ENCODE peak calls at places on chromosomes 5 and 9, in ten cellular contexts. One of them, this sample, is unnamed.

GRCh38 chr9:128902351-128903078 is 18.3 kb upstream of the PHYHD1 start:
- DNase-seq in ascending aorta: peak
- DNase-seq in PC-9: peak
- DNase-seq in GM12865: peak
- DNase-seq in CD8-positive, alpha-beta T cell: peak
- DNase-seq in heart left ventricle: peak
- DNase-seq in AG04450: no peak
- DNase-seq in psoas muscle: no peak
- DNase-seq in nephron progenitor cell: no peak
- DNase-seq in transverse colon: peak
- DNase-seq in this sample: no peak

GRCh38 chr9:126207256-126207655 is 119.4 kb upstream of the MVB12B start:
- DNase-seq in ascending aorta: no peak
- DNase-seq in PC-9: no peak
- DNase-seq in GM12865: no peak
- DNase-seq in CD8-positive, alpha-beta T cell: no peak
- DNase-seq in heart left ventricle: no peak
- DNase-seq in AG04450: no peak
- DNase-seq in psoas muscle: no peak
- DNase-seq in nephron progenitor cell: no peak
- DNase-seq in transverse colon: no peak
- DNase-seq in this sample: no peak

GRCh38 chr9:91117959-91118651 is 243.6 kb downstream of the AUH start:
- DNase-seq in ascending aorta: peak
- DNase-seq in PC-9: peak
- DNase-seq in GM12865: no peak
- DNase-seq in CD8-positive, alpha-beta T cell: no peak
- DNase-seq in heart left ventricle: peak
- DNase-seq in AG04450: no peak
- DNase-seq in psoas muscle: peak
- DNase-seq in nephron progenitor cell: peak
- DNase-seq in transverse colon: peak
- DNase-seq in this sample: peak

GRCh38 chr9:90340421-90340820 is 302.2 kb downstream of the DIRAS2 start:
- DNase-seq in ascending aorta: no peak
- DNase-seq in PC-9: no peak
- DNase-seq in GM12865: no peak
- DNase-seq in CD8-positive, alpha-beta T cell: no peak
- DNase-seq in heart left ventricle: no peak
- DNase-seq in AG04450: peak
- DNase-seq in psoas muscle: no peak
- DNase-seq in nephron progenitor cell: no peak
- DNase-seq in transverse colon: no peak
- DNase-seq in this sample: peak

GRCh38 chr9:15763371-15763770 is 210.5 kb downstream of the CCDC171 start:
- DNase-seq in ascending aorta: no peak
- DNase-seq in PC-9: no peak
- DNase-seq in GM12865: no peak
- DNase-seq in CD8-positive, alpha-beta T cell: no peak
- DNase-seq in heart left ventricle: no peak
- DNase-seq in AG04450: no peak
- DNase-seq in psoas muscle: no peak
- DNase-seq in nephron progenitor cell: no peak
- DNase-seq in transverse colon: no peak
- DNase-seq in this sample: no peak

GRCh38 chr5:173883347-173883924 is 4.7 kb upstream of the CPEB4 start:
- DNase-seq in ascending aorta: no peak
- DNase-seq in PC-9: no peak
- DNase-seq in GM12865: no peak
- DNase-seq in CD8-positive, alpha-beta T cell: no peak
- DNase-seq in heart left ventricle: no peak
- DNase-seq in AG04450: no peak
- DNase-seq in psoas muscle: no peak
- DNase-seq in nephron progenitor cell: no peak
- DNase-seq in transverse colon: no peak
- DNase-seq in this sample: no peak

GRCh38 chr5:68368280-68368679 is 152.7 kb downstream of the PIK3R1 start:
- DNase-seq in ascending aorta: no peak
- DNase-seq in PC-9: no peak
- DNase-seq in GM12865: no peak
- DNase-seq in CD8-positive, alpha-beta T cell: no peak
- DNase-seq in heart left ventricle: no peak
- DNase-seq in AG04450: no peak
- DNase-seq in psoas muscle: no peak
- DNase-seq in nephron progenitor cell: no peak
- DNase-seq in transverse colon: no peak
- DNase-seq in this sample: no peak

GRCh38 chr9:76817489-76817888 is 53.3 kb downstream of the PCA3 start:
- DNase-seq in ascending aorta: no peak
- DNase-seq in PC-9: no peak
- DNase-seq in GM12865: no peak
- DNase-seq in CD8-positive, alpha-beta T cell: no peak
- DNase-seq in heart left ventricle: no peak
- DNase-seq in AG04450: peak
- DNase-seq in psoas muscle: no peak
- DNase-seq in nephron progenitor cell: no peak
- DNase-seq in transverse colon: no peak
- DNase-seq in this sample: peak

GRCh38 chr5:132883261-132883834 is 9.9 kb downstream of the LEAP2 start:
- DNase-seq in ascending aorta: no peak
- DNase-seq in PC-9: peak
- DNase-seq in GM12865: peak
- DNase-seq in CD8-positive, alpha-beta T cell: peak
- DNase-seq in heart left ventricle: peak
- DNase-seq in AG04450: peak
- DNase-seq in psoas muscle: no peak
- DNase-seq in nephron progenitor cell: peak
- DNase-seq in transverse colon: peak
- DNase-seq in this sample: no peak
- TF ChIP-seq CTCF in ascending aorta: peak
- TF ChIP-seq CTCF in PC-9: peak
- TF ChIP-seq CTCF in GM12865: peak
- TF ChIP-seq CTCF in CD8-positive, alpha-beta T cell: peak
- TF ChIP-seq CTCF in heart left ventricle: peak
- TF ChIP-seq CTCF in AG04450: peak
- TF ChIP-seq CTCF in psoas muscle: peak
- TF ChIP-seq CTCF in nephron progenitor cell: peak
- TF ChIP-seq CTCF in transverse colon: peak
- TF ChIP-seq CTCF in this sample: peak

GRCh38 chr9:92325269-92325990 is at the start of the genes CENPP and NOL8:
- DNase-seq in ascending aorta: peak
- DNase-seq in PC-9: peak
- DNase-seq in GM12865: peak
- DNase-seq in CD8-positive, alpha-beta T cell: peak
- DNase-seq in heart left ventricle: peak
- DNase-seq in AG04450: peak
- DNase-seq in psoas muscle: peak
- DNase-seq in nephron progenitor cell: peak
- DNase-seq in transverse colon: peak
- DNase-seq in this sample: peak

GRCh38 chr9:92327283-92327850 is 1.6 kb downstream of the CENPP start:
- DNase-seq in ascending aorta: no peak
- DNase-seq in PC-9: no peak
- DNase-seq in GM12865: no peak
- DNase-seq in CD8-positive, alpha-beta T cell: no peak
- DNase-seq in heart left ventricle: no peak
- DNase-seq in AG04450: no peak
- DNase-seq in psoas muscle: no peak
- DNase-seq in nephron progenitor cell: no peak
- DNase-seq in transverse colon: no peak
- DNase-seq in this sample: no peak

GRCh38 chr9:92325991-92326500 is 293 bp downstream of the CENPP start:
- DNase-seq in ascending aorta: no peak
- DNase-seq in PC-9: no peak
- DNase-seq in GM12865: peak
- DNase-seq in CD8-positive, alpha-beta T cell: no peak
- DNase-seq in heart left ventricle: no peak
- DNase-seq in AG04450: no peak
- DNase-seq in psoas muscle: no peak
- DNase-seq in nephron progenitor cell: no peak
- DNase-seq in transverse colon: no peak
- DNase-seq in this sample: no peak

GRCh38 chr9:92324889-92325268 is 271 bp downstream of the NOL8 start:
- DNase-seq in ascending aorta: no peak
- DNase-seq in PC-9: no peak
- DNase-seq in GM12865: no peak
- DNase-seq in CD8-positive, alpha-beta T cell: no peak
- DNase-seq in heart left ventricle: no peak
- DNase-seq in AG04450: no peak
- DNase-seq in psoas muscle: no peak
- DNase-seq in nephron progenitor cell: no peak
- DNase-seq in transverse colon: no peak
- DNase-seq in this sample: no peak

DNA sequence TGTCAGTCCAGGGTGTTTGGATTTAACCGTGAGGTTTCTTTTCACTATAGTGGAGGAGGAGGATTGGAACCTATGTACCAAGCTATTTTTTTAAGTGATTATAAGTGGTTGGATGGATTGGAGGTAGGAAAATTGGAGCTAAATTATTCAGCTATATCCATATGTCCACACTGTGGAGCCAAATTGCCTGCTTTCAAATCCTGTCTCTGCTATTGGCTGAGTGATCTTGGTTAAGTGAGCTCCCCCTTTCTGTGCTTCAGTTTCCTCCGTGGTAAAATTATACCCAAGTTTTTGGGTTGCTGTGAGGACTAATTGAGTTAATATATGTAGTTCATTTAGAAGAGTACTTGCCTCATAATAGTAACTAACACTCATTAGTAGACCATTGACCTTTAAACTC is 2.5 kb downstream of the CENPP start:
- DNase-seq in ascending aorta: no peak
- DNase-seq in PC-9: no peak
- DNase-seq in GM12865: peak
- DNase-seq in CD8-positive, alpha-beta T cell: no peak
- DNase-seq in heart left ventricle: no peak
- DNase-seq in AG04450: peak
- DNase-seq in psoas muscle: no peak
- DNase-seq in nephron progenitor cell: no peak
- DNase-seq in transverse colon: no peak
- DNase-seq in this sample: no peak
- TF ChIP-seq CTCF in ascending aorta: no peak
- TF ChIP-seq CTCF in PC-9: no peak
- TF ChIP-seq CTCF in GM12865: no peak
- TF ChIP-seq CTCF in CD8-positive, alpha-beta T cell: no peak
- TF ChIP-seq CTCF in heart left ventricle: no peak
- TF ChIP-seq CTCF in AG04450: peak
- TF ChIP-seq CTCF in psoas muscle: no peak
- TF ChIP-seq CTCF in nephron progenitor cell: no peak
- TF ChIP-seq CTCF in transverse colon: no peak
- TF ChIP-seq CTCF in this sample: peak

GRCh38 chr5:51679286-51679685 is 296.0 kb downstream of the ISL1 start:
- DNase-seq in ascending aorta: no peak
- DNase-seq in PC-9: no peak
- DNase-seq in GM12865: no peak
- DNase-seq in CD8-positive, alpha-beta T cell: no peak
- DNase-seq in heart left ventricle: no peak
- DNase-seq in AG04450: no peak
- DNase-seq in psoas muscle: no peak
- DNase-seq in nephron progenitor cell: no peak
- DNase-seq in transverse colon: no peak
- DNase-seq in this sample: no peak

GRCh38 chr5:51685399-51685798 is 302.2 kb downstream of the ISL1 start:
- DNase-seq in ascending aorta: no peak
- DNase-seq in PC-9: no peak
- DNase-seq in GM12865: peak
- DNase-seq in CD8-positive, alpha-beta T cell: no peak
- DNase-seq in heart left ventricle: no peak
- DNase-seq in AG04450: no peak
- DNase-seq in psoas muscle: no peak
- DNase-seq in nephron progenitor cell: no peak
- DNase-seq in transverse colon: no peak
- DNase-seq in this sample: no peak

GRCh38 chr5:51684794-51685355 is 301.6 kb downstream of the ISL1 start:
- DNase-seq in ascending aorta: no peak
- DNase-seq in PC-9: no peak
- DNase-seq in GM12865: no peak
- DNase-seq in CD8-positive, alpha-beta T cell: no peak
- DNase-seq in heart left ventricle: no peak
- DNase-seq in AG04450: no peak
- DNase-seq in psoas muscle: no peak
- DNase-seq in nephron progenitor cell: no peak
- DNase-seq in transverse colon: no peak
- DNase-seq in this sample: no peak
- TF ChIP-seq CTCF in ascending aorta: no peak
- TF ChIP-seq CTCF in PC-9: peak
- TF ChIP-seq CTCF in GM12865: no peak
- TF ChIP-seq CTCF in CD8-positive, alpha-beta T cell: no peak
- TF ChIP-seq CTCF in heart left ventricle: no peak
- TF ChIP-seq CTCF in AG04450: no peak
- TF ChIP-seq CTCF in psoas muscle: no peak
- TF ChIP-seq CTCF in nephron progenitor cell: no peak
- TF ChIP-seq CTCF in transverse colon: no peak
- TF ChIP-seq CTCF in this sample: no peak

GRCh38 chr5:67311208-67311607 is 114.6 kb upstream of the CD180 start:
- DNase-seq in ascending aorta: no peak
- DNase-seq in PC-9: no peak
- DNase-seq in GM12865: no peak
- DNase-seq in CD8-positive, alpha-beta T cell: no peak
- DNase-seq in heart left ventricle: no peak
- DNase-seq in AG04450: no peak
- DNase-seq in psoas muscle: no peak
- DNase-seq in nephron progenitor cell: no peak
- DNase-seq in transverse colon: no peak
- DNase-seq in this sample: no peak

GRCh38 chr5:67318746-67319145 is 122.1 kb upstream of the CD180 start:
- DNase-seq in ascending aorta: no peak
- DNase-seq in PC-9: no peak
- DNase-seq in GM12865: no peak
- DNase-seq in CD8-positive, alpha-beta T cell: no peak
- DNase-seq in heart left ventricle: no peak
- DNase-seq in AG04450: no peak
- DNase-seq in psoas muscle: no peak
- DNase-seq in nephron progenitor cell: no peak
- DNase-seq in transverse colon: no peak
- DNase-seq in this sample: no peak

GRCh38 chr5:67310740-67311139 is 114.1 kb upstream of the CD180 start:
- DNase-seq in ascending aorta: no peak
- DNase-seq in PC-9: no peak
- DNase-seq in GM12865: no peak
- DNase-seq in CD8-positive, alpha-beta T cell: no peak
- DNase-seq in heart left ventricle: no peak
- DNase-seq in AG04450: no peak
- DNase-seq in psoas muscle: no peak
- DNase-seq in nephron progenitor cell: no peak
- DNase-seq in transverse colon: no peak
- DNase-seq in this sample: no peak

GRCh38 chr5:67315802-67316103 is 119.2 kb upstream of the CD180 start:
- DNase-seq in ascending aorta: no peak
- DNase-seq in PC-9: no peak
- DNase-seq in GM12865: no peak
- DNase-seq in CD8-positive, alpha-beta T cell: no peak
- DNase-seq in heart left ventricle: no peak
- DNase-seq in AG04450: no peak
- DNase-seq in psoas muscle: no peak
- DNase-seq in nephron progenitor cell: no peak
- DNase-seq in transverse colon: no peak
- DNase-seq in this sample: no peak

DNA sequence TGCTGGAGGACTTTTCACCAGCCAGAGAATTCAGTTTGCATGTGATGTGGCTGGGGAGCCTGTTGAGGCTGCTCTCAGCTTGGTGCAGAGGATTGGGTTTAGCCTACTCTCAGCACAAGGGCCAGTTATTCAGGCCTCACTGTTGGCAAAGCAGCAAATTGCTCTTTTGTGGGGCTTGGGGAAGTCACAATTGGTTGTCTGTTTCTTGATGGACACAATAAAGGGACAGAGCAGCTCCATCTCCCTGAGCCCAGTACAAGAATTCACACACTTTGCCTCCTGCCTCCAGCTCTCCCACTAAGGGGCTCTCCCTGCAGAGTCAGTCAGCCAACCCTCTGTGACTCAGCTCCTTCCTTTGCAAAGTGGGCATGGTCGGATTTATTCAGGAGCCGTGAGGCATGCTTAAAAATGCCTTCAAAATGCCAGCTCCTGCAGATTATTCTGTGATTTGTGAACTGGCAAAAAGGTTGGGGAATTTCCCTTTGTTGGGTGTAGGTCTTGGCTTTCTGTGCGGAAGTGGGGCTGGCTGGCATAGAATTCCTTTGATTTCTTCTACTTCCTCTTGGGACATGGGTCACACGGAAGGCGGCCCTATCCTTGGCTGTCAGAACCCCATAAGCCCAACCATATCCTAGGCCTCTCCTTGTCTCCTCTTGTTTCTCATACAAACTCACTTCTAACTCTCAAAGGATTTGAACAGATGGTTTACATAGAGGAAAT is 118.6 kb upstream of the CD180 start:
- DNase-seq in ascending aorta: no peak
- DNase-seq in PC-9: no peak
- DNase-seq in GM12865: no peak
- DNase-seq in CD8-positive, alpha-beta T cell: no peak
- DNase-seq in heart left ventricle: no peak
- DNase-seq in AG04450: no peak
- DNase-seq in psoas muscle: no peak
- DNase-seq in nephron progenitor cell: no peak
- DNase-seq in transverse colon: no peak
- DNase-seq in this sample: no peak
- TF ChIP-seq CTCF in ascending aorta: no peak
- TF ChIP-seq CTCF in PC-9: no peak
- TF ChIP-seq CTCF in GM12865: no peak
- TF ChIP-seq CTCF in CD8-positive, alpha-beta T cell: no peak
- TF ChIP-seq CTCF in heart left ventricle: no peak
- TF ChIP-seq CTCF in AG04450: no peak
- TF ChIP-seq CTCF in psoas muscle: no peak
- TF ChIP-seq CTCF in nephron progenitor cell: no peak
- TF ChIP-seq CTCF in transverse colon: no peak
- TF ChIP-seq CTCF in this sample: no peak

This sample was measured in BJ.